ENCODE peak calls at places on chromosome 2, in five cellular contexts. Z, H, S, M and A are unnamed samples.

GRCh38 chr2:136234261-136234660 is 116.3 kb upstream of the CXCR4 start:
- DNase-seq in S (no peak), M (no peak), Z (no peak), H (no peak), A (no peak)

GRCh38 chr2:38037325-38037724 is 38.6 kb downstream of the CYP1B1 start:
- DNase-seq in S (no peak), H (peak; percentile 46), Z (no peak), M (no peak), A (no peak)

GRCh38 chr2:41737888-41738287 is 309.9 kb upstream of the PKDCC start:
- DNase-seq in Z (no peak), H (peak; percentile 25), M (no peak), S (no peak), A (no peak)

GRCh38 chr2:81974216-81974615 is 1669.7 kb upstream of the LRRTM1 start:
- DNase-seq in M (no peak), S (no peak), H (no peak), Z (no peak), A (no peak)

GRCh38 chr2:191500566-191501389 is 177.2 kb upstream of the NABP1 start:
- DNase-seq in S (no peak), H (no peak), M (no peak), Z (no peak), A (no peak)

GRCh38 chr2:231905026-231905425 is 21.2 kb downstream of the NPPC start:
- DNase-seq in Z (no peak), H (no peak), S (no peak), M (no peak), A (no peak)

GRCh38 chr2:6184532-6185302 is 492.5 kb downstream of the SOX11 start:
- DNase-seq in S (no peak), H (no peak), M (no peak), Z (no peak), A (no peak)

GRCh38 chr2:52776571-52776970 is 991.0 kb upstream of the CHAC2 start:
- DNase-seq in Z (no peak), H (no peak), S (no peak), M (no peak), A (no peak)

GRCh38 chr2:173347305-173348168 is 7.1 kb upstream of the CDCA7 start:
- DNase-seq in Z (no peak), H (no peak), S (no peak), M (no peak), A (no peak)

GRCh38 chr2:219460424-219460926 is 25.8 kb downstream of the SPEG start:
- DNase-seq in S (no peak), M (peak; percentile 69), H (peak; percentile 92), Z (no peak), A (no peak)

GRCh38 chr2:190655570-190655969 is 6.7 kb downstream of the NAB1 start:
- DNase-seq in H (no peak), M (no peak), S (no peak), Z (no peak), A (no peak)

GRCh38 chr2:31784868-31785267 is 204.1 kb upstream of the SRD5A2 start:
- DNase-seq in Z (no peak), H (no peak), M (no peak), S (no peak), A (no peak)